ENCODE peak calls at places on chromosomes 6 and 20, in seven cellular contexts. Q is left ventricle myocardium inferior; G is left lung; T is effector memory CD4-positive, alpha-beta T cell; D is pancreas; I is foreskin keratinocyte; L is adrenal gland. K is an unnamed sample.

GRCh38 chr6:45185403-45186251 is 142.5 kb upstream of the RUNX2 start:
- DNase-seq in Q (no peak), L (no peak), G (no peak), D (no peak), I (no peak), T (no peak), K (no peak)

GRCh38 chr20:24661255-24661654 is 191.8 kb downstream of the SYNDIG1 start:
- DNase-seq in L (no peak), G (no peak), T (no peak), Q (no peak), D (no peak), I (no peak), K (no peak)

GRCh38 chr6:30450908-30451818 is 38.1 kb upstream of the HLA-E start:
- DNase-seq in Q (peak; percentile 44), I (peak; percentile 41), G (peak; percentile 82), L (peak; percentile 44), T (peak; percentile 32), D (no peak), K (peak; percentile 57)

GRCh38 chr20:58667975-58668374 is 16.9 kb downstream of the STX16 start:
- DNase-seq in I (no peak), Q (no peak), T (no peak), G (no peak), L (no peak), D (no peak), K (no peak)

GRCh38 chr6:137473651-137474050 is 20.5 kb downstream of the OLIG3 start:
- DNase-seq in D (no peak), T (no peak), L (no peak), G (no peak), I (no peak), Q (no peak), K (no peak)

GRCh38 chr6:163725008-163725941 is 310.8 kb downstream of the QKI start:
- DNase-seq in D (no peak), Q (no peak), L (no peak), T (no peak), I (no peak), G (no peak), K (no peak)

GRCh38 chr6:48243071-48243470 is 132.1 kb upstream of the PTCHD4 start:
- DNase-seq in D (no peak), G (no peak), I (no peak), T (no peak), L (no peak), Q (no peak), K (no peak)

GRCh38 chr6:129069006-129069405 is 186.1 kb downstream of the LAMA2 start:
- DNase-seq in D (no peak), Q (no peak), I (no peak), T (no peak), L (no peak), G (no peak), K (no peak)

GRCh38 chr6:170116643-170117042 is 174.2 kb downstream of the DLL1 start:
- DNase-seq in T (no peak), D (peak; percentile 3), I (no peak), G (peak; percentile 22), L (no peak), Q (peak; percentile 3), K (no peak)

GRCh38 chr6:154683756-154684523 is 49.3 kb upstream of the SCAF8 start:
- DNase-seq in T (no peak), Q (no peak), L (no peak), I (no peak), G (no peak), D (no peak), K (no peak)

GRCh38 chr20:11332376-11332775 is 585.3 kb upstream of the BTBD3 start:
- DNase-seq in Q (no peak), D (no peak), T (no peak), I (no peak), L (no peak), G (no peak), K (no peak)

GRCh38 chr20:36467076-36467999 is 74.0 kb upstream of the MYL9 start:
- DNase-seq in D (peak; percentile 63), Q (peak; percentile 68), T (peak; percentile 21), L (peak; percentile 59), I (peak; percentile 34), G (no peak), K (peak; percentile 52)

GRCh38 chr6:72621243-72622093 is at the start of gene KCNQ5:
- DNase-seq in I (no peak), L (no peak), T (no peak), Q (no peak), G (no peak), D (peak; percentile 14), K (no peak)

GRCh38 chr6:69303382-69303781 is 493.4 kb downstream of the LMBRD1 start:
- DNase-seq in T (no peak), I (no peak), G (no peak), L (no peak), Q (no peak), D (no peak), K (no peak)

GRCh38 chr6:104483225-104483834 is 376.4 kb downstream of the HACE1 start:
- DNase-seq in D (no peak), I (no peak), Q (no peak), T (no peak), G (no peak), L (no peak), K (no peak)

GRCh38 chr20:46757754-46758678 is 48.6 kb downstream of the SLC2A10 start:
- DNase-seq in T (peak; percentile 17), L (peak; percentile 39), Q (peak; percentile 30), G (peak; percentile 46), I (no peak), D (peak; percentile 51), K (peak; percentile 46)

GRCh38 chr6:113596907-113597583 is 260.1 kb upstream of the MARCKS start:
- DNase-seq in G (no peak), D (peak; percentile 52), T (no peak), L (no peak), Q (no peak), I (no peak), K (no peak)

GRCh38 chr6:36154286-36154685 is 24.0 kb downstream of the MAPK13 start:
- DNase-seq in G (no peak), L (no peak), T (no peak), I (peak; percentile 30), Q (no peak), D (no peak), K (no peak)

GRCh38 chr20:50138479-50139393 is 14.8 kb downstream of the PEDS1 start:
- DNase-seq in T (no peak), Q (no peak), I (no peak), D (no peak), L (peak; percentile 62), G (no peak), K (no peak)

GRCh38 chr6:2522521-2522920 is 228.2 kb downstream of the MYLK4 start:
- DNase-seq in L (no peak), T (no peak), G (no peak), D (no peak), Q (no peak), I (peak; percentile 79), K (no peak)
- H3K27ac ChIP-seq in L (no peak overlapping the region), T (no peak overlapping the region), G (no peak overlapping the region), D (no peak overlapping the region), Q (no peak overlapping the region), I (peak overlapping the region; percentile 69), K (no peak overlapping the region)

DNA sequence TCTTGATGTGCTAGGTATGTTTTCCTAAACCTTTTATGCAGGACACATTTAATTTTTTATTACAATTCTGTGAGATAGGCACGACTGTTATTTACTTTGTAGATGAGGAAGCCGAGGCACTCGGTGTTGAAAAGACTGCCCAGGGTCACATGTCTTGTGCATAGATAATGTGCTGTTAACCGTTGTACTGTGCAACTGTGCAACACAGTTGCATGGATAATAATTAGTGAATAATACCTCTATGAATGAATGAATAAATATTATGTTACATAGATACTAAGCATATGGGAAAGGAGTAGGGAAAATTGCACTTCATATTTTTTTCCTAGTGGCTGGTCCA is 60.3 kb upstream of the DEK start:
- DNase-seq in I (no peak), L (no peak), Q (no peak), T (no peak), D (no peak), G (no peak), K (no peak)
- H3K27me3 ChIP-seq in I (no peaks in the 10 kb centered on the region), L (no peaks in the 10 kb centered on the region), Q (no peaks in the 10 kb centered on the region), T (no peaks in the 10 kb centered on the region), D (no peaks in the 10 kb centered on the region), G (no peaks in the 10 kb centered on the region), K (no peaks in the 10 kb centered on the region)

DNA sequence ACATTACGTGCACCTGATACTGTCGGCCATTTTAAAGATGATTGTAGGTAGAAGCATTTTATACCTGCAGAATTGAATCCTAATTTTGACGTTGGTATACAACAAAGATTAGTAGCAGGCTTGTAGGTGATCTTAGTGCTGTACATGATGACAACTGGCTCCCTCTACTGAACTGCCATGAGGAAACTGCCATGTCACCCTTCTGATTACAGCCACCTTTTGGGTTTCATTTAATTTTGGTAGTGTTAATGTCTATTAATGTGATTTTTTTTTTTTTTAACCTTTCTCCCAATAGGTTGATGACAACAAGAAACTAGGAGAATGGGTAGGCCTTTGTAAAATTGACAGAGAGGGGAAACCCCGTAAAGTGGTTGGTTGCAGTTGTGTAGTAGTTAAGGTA is 2.3 kb downstream of the RPS12 start:
- DNase-seq in L (no peak), G (no peak), T (no peak), D (no peak), Q (no peak), I (no peak), K (no peak)
- H3K27ac ChIP-seq in L (no peak overlapping the region), G (no peak overlapping the region), T (peak overlapping the region; percentile 22), D (no peak overlapping the region), Q (no peak overlapping the region), I (no peak overlapping the region), K (no peak overlapping the region)

DNA sequence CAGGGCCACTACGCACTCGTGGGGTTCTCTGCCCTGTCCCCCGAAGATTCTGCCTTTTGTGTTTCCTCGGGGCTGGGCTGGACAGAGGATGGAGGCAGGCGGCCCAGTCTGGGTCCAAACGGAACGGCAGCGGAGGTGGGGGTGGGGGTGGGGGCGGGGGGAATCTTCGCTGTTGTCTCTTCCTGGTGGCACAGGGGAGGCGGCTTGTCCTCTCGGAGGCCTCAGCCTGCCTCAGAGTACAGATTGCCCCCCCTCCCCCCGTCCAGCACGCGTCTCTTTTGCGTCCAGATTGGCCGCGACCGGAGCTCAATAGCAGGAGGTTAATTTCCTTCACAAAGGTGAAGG is 1.4 kb upstream of the INSM1 start:
- DNase-seq in T (no peak), L (no peak), G (no peak), I (no peak), Q (no peak), D (no peak), K (no peak)
- H3K27me3 ChIP-seq in T (peaks cover 14% of the 10 kb centered on the region), L (peaks cover 80% of the 10 kb centered on the region), G (peaks cover 91% of the 10 kb centered on the region), I (peaks cover 97% of the 10 kb centered on the region), Q (peaks cover 99% of the 10 kb centered on the region), D (peaks cover 4% of the 10 kb centered on the region), K (peaks cover 90% of the 10 kb centered on the region)

K was measured in tibial artery.